ENCODE peak calls at places on chromosome 12, in eight cellular contexts. I is heart left ventricle; K is left ventricle myocardium inferior; M is LNCaP clone FGC; T is effector memory CD4-positive, alpha-beta T cell; G is uterus; A is breast epithelium; X is CD8-positive, alpha-beta T cell. D is an unnamed sample.
A peak's percentile ranks its signal among the peaks of the same experiment; 100 is the strongest.

GRCh38 chr12:108768591-108769500 is 37.5 kb upstream of the CORO1C start:
- DNase-seq in M (no peak), X (no peak), K (peak; percentile 51), T (no peak), G (no peak), I (peak; percentile 61), A (no peak), D (peak; percentile 60)

GRCh38 chr12:126811401-126811800 is 1455.6 kb upstream of the TMEM132C start:
- DNase-seq in T (no peak), X (no peak), M (no peak), I (no peak), G (no peak), A (no peak), K (no peak), D (no peak)

GRCh38 chr12:106840217-106840616 is 65.7 kb downstream of the RIC8B start:
- DNase-seq in A (no peak), X (no peak), M (no peak), G (peak; percentile 16), K (no peak), I (no peak), T (no peak), D (no peak)

GRCh38 chr12:116693259-116694227 is 44.3 kb downstream of the SPRING1 start:
- DNase-seq in M (no peak), T (no peak), K (no peak), X (no peak), I (peak; percentile 55), G (no peak), A (no peak), D (no peak)

GRCh38 chr12:13177896-13178295 is 18.6 kb upstream of the EMP1 start:
- DNase-seq in X (no peak), K (no peak), I (no peak), T (no peak), M (no peak), A (no peak), G (no peak), D (no peak)

GRCh38 chr12:10190558-10191388 is 11.9 kb downstream of the TMEM52B start:
- DNase-seq in X (no peak), M (no peak), I (peak; percentile 63), A (no peak), T (no peak), K (peak; percentile 34), G (peak; percentile 37), D (peak; percentile 53)

GRCh38 chr12:13205809-13206559 is 9.5 kb downstream of the EMP1 start:
- DNase-seq in A (no peak), G (no peak), X (no peak), M (no peak), T (no peak), K (no peak), I (no peak), D (no peak)

GRCh38 chr12:1925125-1925963 is 6.9 kb upstream of the CACNA2D4 start:
- DNase-seq in X (no peak), M (no peak), G (peak; percentile 9), I (no peak), T (no peak), A (no peak), K (no peak), D (no peak)

GRCh38 chr12:14949631-14950030 is 11.3 kb upstream of the ERP27 start:
- DNase-seq in T (no peak), M (no peak), X (no peak), K (no peak), A (no peak), G (no peak), I (no peak), D (no peak)

GRCh38 chr12:30843211-30843610 is 83.3 kb upstream of the TSPAN11 start:
- DNase-seq in K (no peak), G (no peak), A (no peak), M (no peak), I (no peak), X (no peak), T (no peak), D (no peak)

GRCh38 chr12:47785036-47785886 is 12.2 kb downstream of the SLC48A1 start:
- DNase-seq in T (no peak), A (no peak), I (no peak), G (no peak), M (no peak), K (no peak), X (no peak), D (no peak)

GRCh38 chr12:16349132-16349463 is 1.7 kb downstream of the MGST1 start:
- DNase-seq in X (no peak), G (peak; percentile 69), T (no peak), M (peak; percentile 70), I (peak; percentile 61), K (peak; percentile 66), A (peak; percentile 59), D (no peak)
- H3K4me3 ChIP-seq in X (no peak overlapping the region), G (no peak overlapping the region), T (no peak overlapping the region), M (peak overlapping the region; percentile 69), I (peak overlapping the region; percentile 57), K (peak overlapping the region; percentile 63), A (peak overlapping the region; percentile 50), D (peak overlapping the region; percentile 40)

GRCh38 chr12:114687802-114688201 is 3.8 kb upstream of the TBX3 start:
- DNase-seq in K (no peak), I (no peak), G (no peak), M (no peak), A (no peak), T (no peak), X (no peak), D (no peak)

GRCh38 chr12:114685869-114686268 is 1.9 kb upstream of the TBX3 start:
- DNase-seq in G (no peak), T (no peak), X (no peak), M (no peak), A (no peak), I (no peak), K (no peak), D (no peak)

GRCh38 chr12:114685320-114685781 is 1.4 kb upstream of the TBX3 start:
- DNase-seq in K (no peak), A (no peak), I (no peak), T (no peak), X (no peak), M (no peak), G (no peak), D (no peak)

GRCh38 chr12:114687269-114687605 is 3.3 kb upstream of the TBX3 start:
- DNase-seq in I (no peak), T (no peak), A (no peak), K (no peak), M (no peak), G (no peak), X (no peak), D (no peak)

GRCh38 chr12:114686421-114687268 is 2.7 kb upstream of the TBX3 start:
- DNase-seq in A (no peak), T (no peak), G (no peak), M (no peak), I (no peak), K (no peak), X (no peak), D (no peak)
- H3K4me3 ChIP-seq in A (no peak overlapping the region), T (no peak overlapping the region), G (no peak overlapping the region), M (no peak overlapping the region), I (no peak overlapping the region), K (peak overlapping the region; percentile 16), X (no peak overlapping the region), D (no peak overlapping the region)

DNA sequence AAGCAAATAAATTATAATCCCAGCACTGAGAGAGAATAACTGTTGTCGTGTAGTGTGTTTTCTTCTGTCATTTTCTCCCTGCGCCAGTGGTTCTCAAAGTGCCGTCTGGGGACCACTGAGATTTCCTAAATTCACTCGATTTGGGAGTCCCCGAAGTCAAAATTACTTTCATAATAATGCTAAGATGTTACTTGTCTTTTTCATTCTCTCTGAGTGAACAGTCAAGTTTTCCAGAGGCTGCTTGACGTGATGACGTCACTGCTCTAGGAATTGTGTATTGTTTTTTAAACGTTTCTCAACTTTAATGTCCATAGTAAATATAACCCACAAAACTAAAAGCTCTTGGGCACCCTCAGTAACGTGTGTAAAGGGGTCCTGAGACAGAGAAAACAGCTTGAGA is 796 bp upstream of the POP5 start:
- DNase-seq in X (no peak), I (no peak), K (no peak), G (no peak), A (no peak), T (no peak), M (no peak), D (no peak)
- H3K4me3 ChIP-seq in X (peak overlapping the region; percentile 91), I (peak overlapping the region; percentile 85), K (peak overlapping the region; percentile 87), G (peak overlapping the region; percentile 96), A (peak overlapping the region; percentile 71), T (peak overlapping the region; percentile 94), M (peak overlapping the region; percentile 68), D (peak overlapping the region; percentile 90)

GRCh38 chr12:24494401-24494800 is 454.5 kb downstream of the BCAT1 start:
- DNase-seq in K (no peak), I (no peak), M (no peak), T (no peak), X (no peak), G (no peak), A (no peak), D (no peak)

GRCh38 chr12:24499151-24500146 is 449.5 kb downstream of the BCAT1 start:
- DNase-seq in K (no peak), X (no peak), A (no peak), I (no peak), T (no peak), G (no peak), M (no peak), D (no peak)

GRCh38 chr12:24491968-24492367 is 456.9 kb downstream of the BCAT1 start:
- DNase-seq in X (no peak), M (no peak), G (no peak), T (no peak), I (no peak), A (no peak), K (no peak), D (no peak)

GRCh38 chr12:24500466-24501232 is 448.3 kb downstream of the BCAT1 start:
- DNase-seq in A (no peak), G (no peak), X (no peak), M (no peak), K (no peak), T (no peak), I (no peak), D (no peak)

GRCh38 chr12:24496755-24497154 is 452.1 kb downstream of the BCAT1 start:
- DNase-seq in G (no peak), I (no peak), M (no peak), A (no peak), K (no peak), T (no peak), X (no peak), D (no peak)
- H3K4me3 ChIP-seq in G (no peak overlapping the region), I (no peak overlapping the region), M (no peak overlapping the region), A (no peak overlapping the region), K (no peak overlapping the region), T (no peak overlapping the region), X (no peak overlapping the region), D (no peak overlapping the region)